ENCODE peak calls at places on chromosome 1, in five cellular contexts. B is Karpas-422; G is CD4-positive, alpha-beta memory T cell; L is colonic mucosa; I is coronary artery. S is an unnamed sample.

GRCh38 chr1:55338448-55338820 is 123.3 kb upstream of the USP24 start:
- DNase-seq in I (peak; percentile 16), G (no peak), B (no peak), L (no peak), S (no peak)

GRCh38 chr1:244869364-244869827 is 5.1 kb upstream of the HNRNPU start:
- DNase-seq in I (no peak), G (no peak), B (no peak), L (no peak), S (no peak)

GRCh38 chr1:9289090-9289534 is 3.6 kb upstream of the SPSB1 start:
- DNase-seq in L (peak; percentile 90), B (peak; percentile 91), G (peak; percentile 74), I (no peak), S (no peak)

GRCh38 chr1:247054992-247055415 is 23.6 kb downstream of the ZNF670 start:
- DNase-seq in I (no peak), G (no peak), L (peak; percentile 24), B (no peak), S (peak; percentile 14)

GRCh38 chr1:54199151-54199764 is 572 bp downstream of the CYB5RL start:
- DNase-seq in I (no peak), B (peak; percentile 47), L (peak; percentile 38), G (no peak), S (no peak)

GRCh38 chr1:115790356-115790755 is 21.8 kb upstream of the CASQ2 start:
- DNase-seq in B (no peak), L (no peak), I (no peak), G (no peak), S (no peak)

GRCh38 chr1:171872430-171872829 is 31.1 kb downstream of the DNM3 start:
- DNase-seq in B (no peak), I (no peak), G (no peak), L (no peak), S (no peak)

GRCh38 chr1:114274621-114275317 is 121.1 kb upstream of the SYT6 start:
- DNase-seq in L (no peak), B (no peak), G (no peak), I (no peak), S (no peak)

GRCh38 chr1:233735847-233736246 is 121.9 kb downstream of the KCNK1 start:
- DNase-seq in I (no peak), L (no peak), G (no peak), B (no peak), S (no peak)

GRCh38 chr1:44407430-44408180 is 2.5 kb downstream of the RNF220 start:
- DNase-seq in I (no peak), L (no peak), G (no peak), B (no peak), S (no peak)

GRCh38 chr1:156060937-156061636 is at the start of gene RAB25:
- DNase-seq in L (peak; percentile 92), G (peak; percentile 13), B (no peak), I (no peak), S (peak; percentile 65)

GRCh38 chr1:246931549-246932365 is at the start of gene AHCTF1:
- DNase-seq in G (peak; percentile 97), B (peak; percentile 98), L (peak; percentile 96), I (peak; percentile 99), S (peak; percentile 79)

GRCh38 chr1:24912359-24913273 is 17.5 kb downstream of the RUNX3 start:
- DNase-seq in L (no peak), G (no peak), B (no peak), I (no peak), S (no peak)

GRCh38 chr1:51784997-51785421 is 93.5 kb downstream of the NRDC start:
- DNase-seq in I (no peak), B (no peak), G (no peak), L (no peak), S (no peak)

GRCh38 chr1:112021263-112021662 is 31.8 kb upstream of the KCND3 start:
- DNase-seq in G (no peak), B (no peak), I (no peak), L (no peak), S (no peak)

GRCh38 chr1:242435200-242435599 is 89.3 kb downstream of the PLD5 start:
- DNase-seq in B (no peak), G (no peak), I (no peak), L (no peak), S (no peak)

GRCh38 chr1:53062731-53063591 is 948 bp downstream of the PODN start:
- DNase-seq in L (no peak), G (no peak), B (no peak), I (no peak), S (no peak)

GRCh38 chr1:53065391-53065790 is 3.4 kb downstream of the PODN start:
- DNase-seq in I (no peak), G (no peak), B (no peak), L (no peak), S (no peak)

GRCh38 chr1:53066433-53066832 is 4.4 kb downstream of the PODN start:
- DNase-seq in I (no peak), L (no peak), B (no peak), G (no peak), S (no peak)

GRCh38 chr1:53061859-53062714 is at the start of gene PODN:
- DNase-seq in B (no peak), I (no peak), G (peak; percentile 6), L (no peak), S (no peak)

DNA sequence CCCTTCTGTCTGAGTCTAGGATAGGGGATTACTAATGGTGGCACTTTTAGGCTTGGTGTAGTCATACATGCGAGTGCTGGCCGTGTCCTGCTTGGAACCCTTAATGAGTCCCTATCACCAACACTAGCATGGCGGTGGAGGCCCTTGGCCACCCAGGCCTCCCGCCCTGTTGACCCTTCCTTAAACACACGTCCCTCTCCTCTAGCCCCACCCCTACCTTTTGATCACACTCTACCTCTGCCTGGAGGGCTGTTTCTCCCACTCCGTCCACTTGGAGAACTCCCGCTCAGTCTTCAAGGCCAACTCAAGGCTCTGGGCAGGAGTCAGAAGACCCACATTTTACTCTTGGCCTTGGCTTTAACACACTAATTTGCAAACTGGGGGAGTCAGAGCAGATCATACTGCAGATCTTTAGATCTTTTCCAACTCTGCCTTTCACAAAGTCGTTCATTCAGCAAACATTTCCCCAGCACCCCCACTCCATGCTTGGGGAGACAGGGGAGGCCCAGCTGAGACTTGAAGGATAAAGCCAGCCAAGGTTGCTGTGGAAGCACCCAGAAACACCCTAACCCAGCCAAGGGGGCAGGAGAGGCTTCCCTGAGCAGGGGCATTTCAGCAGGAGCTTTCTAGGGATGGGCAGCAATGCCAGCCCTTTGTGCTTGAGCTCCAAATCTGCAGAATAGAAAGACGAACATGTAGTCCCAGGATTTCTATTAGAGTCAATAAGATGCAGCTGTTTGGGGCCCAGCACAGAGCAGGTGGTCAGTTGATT is 1.9 kb downstream of the PODN start:
- DNase-seq in G (no peak), L (no peak), B (no peak), I (no peak), S (no peak)
- H3K27ac ChIP-seq in G (no peak overlapping the region), L (no peak overlapping the region), B (no peak overlapping the region), I (peak overlapping the region; percentile 87), S (no peak overlapping the region)

DNA sequence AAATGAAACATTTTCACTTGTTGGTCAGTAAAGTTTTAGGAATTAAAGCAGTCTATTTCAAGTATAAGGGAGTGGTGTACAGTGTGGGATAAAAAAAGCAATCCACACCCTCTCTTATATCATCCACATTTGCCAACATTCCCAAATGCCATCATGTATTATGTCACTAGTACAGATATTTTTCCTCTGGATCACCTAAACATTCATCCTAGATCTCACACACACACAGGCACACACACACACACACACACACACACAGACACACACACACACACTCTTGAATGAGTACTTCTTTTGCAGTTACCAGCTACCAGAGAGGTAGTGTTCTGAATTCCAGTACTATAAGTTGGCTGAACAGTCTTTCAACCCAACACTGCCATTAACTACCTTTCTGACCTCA is 1369.1 kb upstream of the ADGRL4 start:
- DNase-seq in I (no peak), B (no peak), G (no peak), L (no peak), S (peak; percentile 58)
- H3K27ac ChIP-seq in I (no peak overlapping the region), B (no peak overlapping the region), G (no peak overlapping the region), L (no peak overlapping the region), S (peak overlapping the region; percentile 55)

DNA sequence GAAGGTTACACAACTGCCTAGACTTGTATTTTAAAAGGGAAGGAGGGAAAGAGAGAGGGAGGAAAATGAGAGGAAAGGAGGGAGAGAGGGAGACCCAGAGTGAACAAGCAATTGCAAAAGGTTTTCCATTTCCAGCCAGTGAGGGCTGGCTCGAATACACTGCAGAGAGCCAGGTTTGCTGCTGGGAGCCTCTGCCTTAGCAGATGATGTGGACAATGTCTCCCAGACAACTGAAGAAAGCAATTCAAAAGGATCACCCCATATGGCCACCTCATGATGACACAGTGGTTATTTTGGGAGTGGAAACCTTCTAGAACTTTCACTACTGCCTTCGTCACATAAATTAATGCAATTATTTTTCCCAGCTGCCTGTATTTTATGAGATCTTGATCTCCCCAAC is 86.4 kb downstream of the BCAR3 start:
- DNase-seq in I (no peak), L (no peak), B (no peak), G (no peak), S (no peak)
- H3K27ac ChIP-seq in I (no peak overlapping the region), L (no peak overlapping the region), B (no peak overlapping the region), G (no peak overlapping the region), S (peak overlapping the region; percentile 36)

GRCh38 chr1:222891578-222891977 is 76.7 kb downstream of the DISP1 start:
- DNase-seq in G (no peak), L (no peak), I (no peak), B (no peak), S (no peak)

GRCh38 chr1:222887127-222887461 is 72.3 kb downstream of the DISP1 start:
- DNase-seq in B (no peak), G (no peak), I (no peak), L (no peak), S (no peak)

GRCh38 chr1:222890702-222891101 is 75.9 kb downstream of the DISP1 start:
- DNase-seq in I (no peak), B (no peak), G (no peak), L (no peak), S (no peak)

GRCh38 chr1:222889445-222889844 is 74.6 kb downstream of the DISP1 start:
- DNase-seq in I (no peak), G (no peak), L (no peak), B (no peak), S (no peak)

GRCh38 chr1:222886194-222887126 is 71.6 kb downstream of the DISP1 start:
- DNase-seq in I (no peak), L (no peak), G (no peak), B (no peak), S (no peak)
- H3K27ac ChIP-seq in I (no peak overlapping the region), L (no peak overlapping the region), G (no peak overlapping the region), B (no peak overlapping the region), S (no peak overlapping the region)

GRCh38 chr1:22111620-22112019 is 31.3 kb downstream of the WNT4 start:
- DNase-seq in L (no peak), I (no peak), G (no peak), B (no peak), S (no peak)

GRCh38 chr1:22115281-22115680 is 27.6 kb downstream of the WNT4 start:
- DNase-seq in L (no peak), B (no peak), I (peak; percentile 35), G (no peak), S (no peak)

GRCh38 chr1:22112505-22112904 is 30.4 kb downstream of the WNT4 start:
- DNase-seq in I (peak; percentile 31), L (no peak), G (no peak), B (no peak), S (no peak)

GRCh38 chr1:22117238-22117637 is 25.7 kb downstream of the WNT4 start:
- DNase-seq in I (no peak), B (no peak), L (no peak), G (no peak), S (no peak)

GRCh38 chr1:22114083-22115012 is 28.5 kb downstream of the WNT4 start:
- DNase-seq in G (no peak), L (no peak), B (no peak), I (peak; percentile 70), S (no peak)
- H3K27ac ChIP-seq in G (no peak overlapping the region), L (no peak overlapping the region), B (no peak overlapping the region), I (peak overlapping the region; percentile 26), S (no peak overlapping the region)

S was measured in epithelial cell of prostate.